ENCODE peak calls at places on chromosomes 13 and 19, in four cellular contexts. U is endodermal cell, F is mammary epithelial cell, R is mesenchymal stem cell. W is an unnamed sample.

GRCh38 chr19:57664269-57665127 is 4.2 kb upstream of the ZSCAN4 start:
- DNase-seq in R (peak; percentile 66), U (peak; percentile 84), F (peak; percentile 39), W (peak; percentile 50)

GRCh38 chr13:114011226-114011625 is 37.4 kb upstream of the C13orf46 start:
- DNase-seq in F (no peak), U (no peak), R (no peak), W (no peak)

GRCh38 chr13:46899801-46900200 is 2.9 kb upstream of the HTR2A start:
- DNase-seq in F (no peak), U (no peak), R (no peak), W (no peak)

GRCh38 chr19:38277549-38277948 is 13.2 kb downstream of the SPINT2 start:
- DNase-seq in F (peak; percentile 72), U (no peak), R (peak; percentile 42), W (peak; percentile 68)

GRCh38 chr13:56773148-56773547 is 367.6 kb upstream of the PRR20A start:
- DNase-seq in U (no peak), F (no peak), R (no peak), W (no peak)

GRCh38 chr13:33186851-33187250 is 98.7 kb downstream of the STARD13 start:
- DNase-seq in U (peak; percentile 47), F (no peak), R (peak; percentile 95), W (no peak)

GRCh38 chr13:53020764-53021332 is 7.8 kb upstream of the OLFM4 start:
- DNase-seq in R (no peak), U (no peak), F (no peak), W (no peak)

GRCh38 chr19:40608957-40609356 is 7.8 kb downstream of the LTBP4 start:
- DNase-seq in R (no peak), F (no peak), U (no peak), W (no peak)

GRCh38 chr13:100526299-100527030 is 62.1 kb downstream of the GGACT start:
- DNase-seq in R (no peak), F (no peak), U (peak; percentile 55), W (no peak)

GRCh38 chr19:32339988-32340874 is 5.2 kb upstream of the ZNF507 start:
- DNase-seq in R (peak; percentile 61), U (peak; percentile 86), F (no peak), W (peak; percentile 17)

GRCh38 chr19:41575998-41576397 is at the start of gene CEACAM21:
- DNase-seq in R (no peak), F (no peak), U (no peak), W (no peak)

GRCh38 chr19:39277598-39277997 is 9.4 kb downstream of the IFNL2 start:
- DNase-seq in U (no peak), R (peak; percentile 40), F (no peak), W (no peak)

GRCh38 chr19:1853295-1854031 is 5.2 kb upstream of the REXO1 start:
- DNase-seq in F (peak; percentile 79), U (peak; percentile 96), R (peak; percentile 81), W (peak; percentile 74)

GRCh38 chr19:11948646-11949045 is 16.2 kb upstream of the ZNF763 start:
- DNase-seq in F (no peak), R (no peak), U (no peak), W (no peak)

GRCh38 chr13:59771272-59771671 is 392.5 kb downstream of the DIAPH3 start:
- DNase-seq in U (no peak), F (no peak), R (peak; percentile 36), W (no peak)

GRCh38 chr19:51450730-51451307 is 7.4 kb downstream of the SIGLEC8 start:
- DNase-seq in R (no peak), F (no peak), U (no peak), W (no peak)

GRCh38 chr19:44942067-44942571 is at the start of gene APOC4:
- DNase-seq in F (no peak), U (no peak), R (no peak), W (no peak)

GRCh38 chr13:30026093-30026492 is 175.7 kb upstream of the UBL3 start:
- DNase-seq in F (peak; percentile 33), U (no peak), R (no peak), W (peak; percentile 68)

GRCh38 chr13:90800082-90800746 is 547.3 kb upstream of the MIR17HG start:
- DNase-seq in U (no peak), R (peak; percentile 7), F (no peak), W (peak; percentile 8)

GRCh38 chr19:42169486-42169885 is 37.2 kb upstream of the POU2F2 start:
- DNase-seq in U (no peak), F (no peak), R (no peak), W (no peak)

GRCh38 chr19:38483016-38483630 is 49.6 kb downstream of the RYR1 start:
- DNase-seq in F (no peak), U (no peak), R (no peak), W (no peak)

GRCh38 chr13:23828086-23828485 is 61.1 kb downstream of the MIPEP start:
- DNase-seq in F (no peak), U (no peak), R (peak; percentile 16), W (peak; percentile 16)

GRCh38 chr19:9793051-9793591 is 24.6 kb upstream of the ZNF846 start:
- DNase-seq in F (peak; percentile 36), U (no peak), R (peak; percentile 72), W (peak; percentile 58)

GRCh38 chr13:100304241-100304640 is 215.3 kb downstream of the PCCA start:
- DNase-seq in U (no peak), F (no peak), R (no peak), W (no peak)

GRCh38 chr13:27578121-27579030 is 42.0 kb downstream of the LNX2 start:
- DNase-seq in U (peak; percentile 44), R (peak; percentile 45), F (peak; percentile 88), W (no peak)

GRCh38 chr13:78659450-78660110 is 625 bp upstream of the OBI1 start:
- DNase-seq in U (no peak), F (peak; percentile 1), R (no peak), W (no peak)

GRCh38 chr19:33374406-33374703 is 846 bp downstream of the CEBPG start:
- DNase-seq in R (peak; percentile 48), U (no peak), F (peak; percentile 35), W (peak; percentile 20)

GRCh38 chr19:55623130-55623868 is 1.1 kb downstream of the ZNF784 start:
- DNase-seq in U (no peak), R (no peak), F (no peak), W (no peak)

GRCh38 chr13:49690133-49690989 is 925 bp downstream of the EBPL start:
- DNase-seq in F (peak; percentile 33), U (no peak), R (peak; percentile 64), W (peak; percentile 68)

GRCh38 chr19:29001006-29001921 is 211.7 kb downstream of the UQCRFS1 start:
- DNase-seq in U (no peak), F (no peak), R (no peak), W (no peak)
- H3K27ac ChIP-seq in U (no peak overlapping the region), F (no peak overlapping the region), R (no peak overlapping the region), W (no peak overlapping the region)

GRCh38 chr13:44506251-44506650 is 69.9 kb downstream of the TSC22D1 start:
- DNase-seq in R (no peak), U (no peak), F (no peak), W (no peak)

GRCh38 chr13:44506719-44507118 is 69.4 kb downstream of the TSC22D1 start:
- DNase-seq in F (no peak), R (no peak), U (no peak), W (no peak)

GRCh38 chr13:44508562-44509062 is 67.5 kb downstream of the TSC22D1 start:
- DNase-seq in R (no peak), U (no peak), F (no peak), W (no peak)

GRCh38 chr13:44504146-44504545 is 72.0 kb downstream of the TSC22D1 start:
- DNase-seq in U (no peak), R (no peak), F (no peak), W (no peak)

DNA sequence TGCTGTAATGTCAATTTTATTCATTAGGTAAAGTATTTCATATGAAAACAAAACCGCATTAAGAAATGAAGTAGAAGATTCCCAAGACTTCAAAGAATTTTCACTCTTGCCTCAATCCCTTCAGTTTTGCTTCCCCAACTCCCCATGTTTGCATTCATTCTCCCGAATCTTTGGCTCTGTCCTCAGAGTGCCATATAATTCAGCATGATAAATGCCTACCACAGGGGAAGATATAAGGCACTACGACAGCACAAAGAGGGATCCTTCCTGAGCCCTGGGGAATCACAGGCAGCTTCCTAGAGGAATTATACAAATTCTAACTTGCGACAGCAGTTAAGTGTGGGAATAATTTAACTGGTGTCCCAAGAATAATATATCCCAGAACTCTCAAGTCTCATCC is 68.5 kb downstream of the TSC22D1 start:
- DNase-seq in F (no peak), U (no peak), R (no peak), W (no peak)
- H3K27ac ChIP-seq in F (no peak overlapping the region), U (no peak overlapping the region), R (no peak overlapping the region), W (no peak overlapping the region)

GRCh38 chr13:45024847-45025246 is 35.5 kb downstream of the GPALPP1 start:
- DNase-seq in U (no peak), F (no peak), R (no peak), W (no peak)
- H3K27ac ChIP-seq in U (no peak overlapping the region), F (no peak overlapping the region), R (no peak overlapping the region), W (no peak overlapping the region)

GRCh38 chr13:35797244-35797643 is 320.8 kb upstream of the MAB21L1 start:
- DNase-seq in R (no peak), F (no peak), U (no peak), W (no peak)

GRCh38 chr13:35791191-35791902 is 314.9 kb upstream of the MAB21L1 start:
- DNase-seq in U (no peak), R (peak; percentile 8), F (no peak), W (peak; percentile 40)

GRCh38 chr13:35796627-35797026 is 320.1 kb upstream of the MAB21L1 start:
- DNase-seq in U (no peak), F (no peak), R (no peak), W (peak; percentile 7)

GRCh38 chr13:35794734-35795389 is 318.4 kb upstream of the MAB21L1 start:
- DNase-seq in R (no peak), U (no peak), F (no peak), W (no peak)

DNA sequence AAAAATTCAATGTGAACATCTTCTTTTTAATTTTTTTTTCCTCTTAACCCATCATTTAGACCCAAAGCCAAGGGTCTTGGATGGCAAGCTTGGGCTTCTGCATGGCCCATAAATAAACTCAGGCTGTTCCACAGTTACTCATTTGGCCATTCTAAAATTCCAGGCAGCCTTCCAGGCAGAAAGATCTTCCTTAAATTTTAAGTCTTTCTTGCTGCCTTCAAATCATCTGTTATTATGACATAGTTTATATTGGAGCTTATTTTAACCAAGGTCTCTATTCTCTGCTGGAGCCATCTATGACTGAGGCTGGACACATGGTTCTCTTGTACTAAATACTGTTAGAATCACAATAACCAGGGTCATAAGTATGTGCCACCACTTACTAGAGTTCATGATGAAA is 317.3 kb upstream of the MAB21L1 start:
- DNase-seq in R (no peak), F (no peak), U (no peak), W (peak; percentile 4)
- H3K27ac ChIP-seq in R (no peak overlapping the region), F (no peak overlapping the region), U (no peak overlapping the region), W (no peak overlapping the region)